ENCODE peak calls at places on chromosomes 4 and X, in eight cellular contexts. B is endothelial cell, P is right lobe of liver, T is colonic mucosa, Y is ovary, W is kidney epithelial cell, G is fibroblast of lung, I is left lung. J is an unnamed sample.

GRCh38 chrX:130770615-130771014 is 132.4 kb downstream of the ENOX2 start:
- DNase-seq in I (no peak), G (peak; percentile 80), P (no peak), B (no peak), T (no peak), W (peak; percentile 19), Y (no peak), J (no peak)

GRCh38 chrX:74080165-74080564 is 223.8 kb upstream of the ZCCHC13 start:
- DNase-seq in P (no peak), B (no peak), W (no peak), I (no peak), T (no peak), Y (no peak), G (no peak), J (no peak)

GRCh38 chr4:75002381-75002780 is 69.5 kb downstream of the PARM1 start:
- DNase-seq in T (no peak), B (no peak), G (no peak), Y (no peak), I (no peak), W (no peak), P (no peak), J (no peak)

GRCh38 chrX:131762802-131763234 is 218.9 kb downstream of the OR13H1 start:
- DNase-seq in B (peak; percentile 3), I (no peak), W (no peak), G (no peak), P (no peak), T (peak; percentile 78), Y (peak; percentile 62), J (no peak)

GRCh38 chrX:124497386-124497785 is 151.0 kb downstream of the SH2D1A start:
- DNase-seq in B (no peak), T (no peak), G (no peak), P (no peak), I (no peak), W (no peak), Y (no peak), J (no peak)

GRCh38 chrX:47483310-47484268 is 567 bp upstream of the ZNF41 start:
- DNase-seq in I (peak; percentile 39), P (peak; percentile 44), Y (peak; percentile 21), W (no peak), G (peak; percentile 33), T (peak; percentile 34), B (peak; percentile 12), J (no peak)

GRCh38 chrX:31931225-31931624 is 859.4 kb upstream of the FTHL17 start:
- DNase-seq in T (no peak), B (no peak), W (peak; percentile 47), I (no peak), P (peak; percentile 43), Y (no peak), G (peak; percentile 50), J (no peak)

GRCh38 chr4:144209491-144209890 is 69.0 kb upstream of the GYPA start:
- DNase-seq in I (no peak), T (no peak), Y (no peak), P (no peak), B (no peak), G (no peak), W (no peak), J (no peak)

GRCh38 chr4:88675543-88675942 is 22.1 kb downstream of the NAP1L5 start:
- DNase-seq in T (no peak), P (no peak), G (no peak), Y (no peak), I (no peak), W (no peak), B (no peak), J (no peak)

GRCh38 chr4:11881364-11881763 is 452.7 kb upstream of the HS3ST1 start:
- DNase-seq in W (no peak), P (no peak), Y (no peak), G (no peak), T (no peak), B (no peak), I (no peak), J (no peak)

GRCh38 chr4:4981427-4981826 is 37.8 kb downstream of the CYTL1 start:
- DNase-seq in T (no peak), B (no peak), Y (no peak), G (peak; percentile 16), I (no peak), P (peak; percentile 60), W (no peak), J (no peak)

GRCh38 chr4:117481742-117482141 is 396.4 kb upstream of the TRAM1L1 start:
- DNase-seq in G (peak; percentile 67), Y (no peak), I (no peak), T (no peak), B (no peak), W (no peak), P (no peak), J (no peak)

GRCh38 chrX:53356186-53356585 is 66.3 kb downstream of the SMC1A start:
- DNase-seq in B (no peak), W (no peak), G (no peak), Y (no peak), T (no peak), I (no peak), P (no peak), J (peak; percentile 9)

GRCh38 chrX:3177851-3178250 is 136.6 kb downstream of the ARSF start:
- DNase-seq in P (no peak), Y (no peak), T (no peak), G (no peak), B (no peak), I (no peak), W (no peak), J (no peak)

GRCh38 chrX:119015407-119016242 is 41.2 kb downstream of the LONRF3 start:
- DNase-seq in G (peak; percentile 70), W (peak; percentile 73), T (no peak), B (no peak), Y (peak; percentile 18), P (peak; percentile 44), I (peak; percentile 62), J (peak; percentile 58)

GRCh38 chr4:75654905-75655304 is 18.3 kb downstream of the G3BP2 start:
- DNase-seq in P (no peak), T (no peak), Y (no peak), G (no peak), I (no peak), W (no peak), B (no peak), J (no peak)

GRCh38 chrX:25191403-25191802 is 175.6 kb upstream of the ARX start:
- DNase-seq in W (no peak), B (no peak), I (no peak), P (no peak), G (no peak), T (no peak), Y (no peak), J (no peak)
- TF ChIP-seq CTCF in W (no peak), B (no peak), I (no peak), P (no peak), G (no peak), T (no peak), Y (no peak), J (no peak)

GRCh38 chrX:24026403-24026801 is 584 bp downstream of the KLHL15 start:
- DNase-seq in Y (no peak), G (peak; percentile 26), B (no peak), W (no peak), P (no peak), T (no peak), I (no peak), J (no peak)

GRCh38 chrX:24025741-24026402 is 1.1 kb downstream of the KLHL15 start:
- DNase-seq in T (peak; percentile 25), B (no peak), I (no peak), Y (no peak), P (peak; percentile 57), W (no peak), G (peak; percentile 89), J (peak; percentile 27)

GRCh38 chrX:24023972-24024664 is 2.9 kb downstream of the KLHL15 start:
- DNase-seq in G (peak; percentile 31), P (no peak), W (no peak), I (no peak), B (no peak), T (no peak), Y (no peak), J (no peak)

GRCh38 chrX:24023538-24023937 is 3.4 kb downstream of the KLHL15 start:
- DNase-seq in I (no peak), W (no peak), T (no peak), G (no peak), B (no peak), Y (no peak), P (no peak), J (no peak)

DNA sequence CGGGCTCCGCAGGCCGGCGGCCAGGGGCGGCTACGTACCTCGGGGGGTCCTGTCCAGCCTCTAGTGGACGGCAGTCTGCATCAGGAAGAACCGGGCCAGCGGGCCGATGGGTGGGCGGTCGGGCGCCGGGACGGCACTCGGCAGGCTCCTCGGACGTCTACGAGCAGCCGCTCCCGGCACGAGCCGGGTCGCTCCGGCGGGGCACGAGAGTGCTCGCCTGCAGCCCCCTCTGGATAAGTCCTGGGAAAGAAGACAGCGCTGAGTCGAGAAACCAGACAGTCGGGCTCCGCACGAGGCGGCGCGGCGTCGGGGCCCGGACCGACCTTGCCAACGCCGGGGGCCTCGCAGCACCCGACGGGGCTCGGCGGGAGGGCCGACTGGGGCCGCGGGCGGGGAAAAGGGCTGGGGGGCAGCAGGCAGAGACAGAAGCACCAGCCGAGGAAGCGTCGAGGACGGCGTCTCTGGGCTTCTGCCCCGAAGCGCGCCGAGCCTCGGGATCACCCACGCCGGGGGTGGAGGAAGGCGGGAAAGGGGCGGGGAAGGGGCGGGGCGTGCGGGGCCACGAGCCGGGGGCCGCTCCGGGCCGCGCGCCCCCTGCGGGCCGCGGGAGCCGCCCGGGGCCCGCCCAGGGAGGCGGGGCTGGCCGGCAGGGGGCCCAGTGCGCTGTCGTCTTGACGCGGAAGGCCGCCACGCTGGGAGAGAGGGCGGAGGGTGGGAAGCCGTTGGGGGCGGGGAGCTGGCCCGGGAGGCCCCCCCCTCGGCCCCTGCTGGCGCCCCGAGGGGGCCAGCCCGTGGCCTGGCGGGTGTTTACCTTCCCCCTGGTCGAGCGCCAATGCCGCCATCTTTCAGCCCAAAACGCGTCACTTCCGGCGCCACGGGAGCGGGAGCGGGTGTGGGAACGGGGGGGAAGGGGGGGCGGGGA is 1.9 kb downstream of the KLHL15 start:
- DNase-seq in P (peak; percentile 91), B (peak; percentile 83), W (peak; percentile 25), Y (peak; percentile 86), T (peak; percentile 86), I (peak; percentile 88), G (peak; percentile 92), J (peak; percentile 86)
- TF ChIP-seq CTCF in P (no peak), B (peak; percentile 18), W (no peak), Y (no peak), T (no peak), I (peak; percentile 16), G (peak; percentile 4), J (no peak)

GRCh38 chr4:155741546-155741945 is 17.3 kb upstream of the GUCY1B1 start:
- DNase-seq in T (no peak), I (no peak), W (no peak), B (no peak), P (no peak), Y (no peak), G (no peak), J (no peak)
- TF ChIP-seq CTCF in T (no peak), I (no peak), W (no peak), B (no peak), P (no peak), Y (no peak), G (no peak), J (no peak)

GRCh38 chr4:111602848-111603247 is 542.4 kb upstream of the FAM241A start:
- DNase-seq in W (no peak), G (peak; percentile 12), I (no peak), Y (no peak), T (no peak), B (no peak), P (no peak), J (no peak)
- TF ChIP-seq CTCF in W (no peak), G (no peak), I (no peak), Y (no peak), T (no peak), B (no peak), P (no peak), J (no peak)